ENCODE peak calls at places on chromosomes 13 and 19, in ten cellular contexts. K, J, I, X, D, W, A, R, H and B are unnamed samples.
A peak's percentile ranks its signal among the peaks of the same experiment; 100 is the strongest.

GRCh38 chr13:22423261-22423660 is 752.4 kb downstream of the FGF9 start:
- DNase-seq in K (no peak), J (no peak), I (no peak), X (no peak), D (no peak), W (no peak), A (no peak), R (no peak), H (no peak), B (no peak)

GRCh38 chr13:49220035-49220855 is at the start of gene MLNR:
- DNase-seq in K (peak; percentile 33), J (peak; percentile 62), I (peak; percentile 52), X (no peak), D (no peak), W (peak; percentile 56), A (no peak), R (peak; percentile 41), H (peak; percentile 40), B (peak; percentile 72)

GRCh38 chr19:52211203-52211602 is 21.4 kb downstream of the PPP2R1A start:
- DNase-seq in K (no peak), J (no peak), I (no peak), X (no peak), D (no peak), W (no peak), A (no peak), R (no peak), H (no peak), B (no peak)

GRCh38 chr19:47607564-47608073 is 1.3 kb upstream of the BICRA start:
- DNase-seq in K (no peak), J (no peak), I (no peak), X (no peak), D (no peak), W (no peak), A (no peak), R (no peak), H (no peak), B (no peak)

GRCh38 chr13:42048625-42049453 is at the start of gene DGKH:
- DNase-seq in K (peak; percentile 66), J (peak; percentile 75), I (peak; percentile 52), X (peak; percentile 78), D (peak; percentile 66), W (peak; percentile 59), A (peak; percentile 68), R (peak; percentile 73), H (peak; percentile 64), B (peak; percentile 86)

GRCh38 chr19:55646889-55647731 is 902 bp upstream of the CCDC106 start:
- DNase-seq in K (no peak), J (no peak), I (no peak), X (no peak), D (no peak), W (no peak), A (no peak), R (no peak), H (no peak), B (peak; percentile 57)

GRCh38 chr13:99383946-99384345 is 76.7 kb upstream of the GPR183 start:
- DNase-seq in K (no peak), J (no peak), I (no peak), X (no peak), D (no peak), W (peak; percentile 53), A (no peak), R (no peak), H (peak; percentile 36), B (no peak)

GRCh38 chr19:53896682-53897081 is 12.4 kb upstream of the CACNG7 start:
- DNase-seq in K (no peak), J (no peak), I (no peak), X (no peak), D (no peak), W (no peak), A (no peak), R (no peak), H (no peak), B (no peak)

GRCh38 chr19:21699197-21699596 is 68.2 kb downstream of the ZNF100 start:
- DNase-seq in K (no peak), J (no peak), I (no peak), X (no peak), D (no peak), W (no peak), A (no peak), R (no peak), H (no peak), B (no peak)

GRCh38 chr19:4866595-4867424 is 657 bp downstream of the PLIN3 start:
- DNase-seq in K (peak; percentile 34), J (peak; percentile 32), I (no peak), X (peak; percentile 72), D (peak; percentile 45), W (peak; percentile 75), A (peak; percentile 30), R (peak; percentile 57), H (peak; percentile 60), B (peak; percentile 61)

DNA sequence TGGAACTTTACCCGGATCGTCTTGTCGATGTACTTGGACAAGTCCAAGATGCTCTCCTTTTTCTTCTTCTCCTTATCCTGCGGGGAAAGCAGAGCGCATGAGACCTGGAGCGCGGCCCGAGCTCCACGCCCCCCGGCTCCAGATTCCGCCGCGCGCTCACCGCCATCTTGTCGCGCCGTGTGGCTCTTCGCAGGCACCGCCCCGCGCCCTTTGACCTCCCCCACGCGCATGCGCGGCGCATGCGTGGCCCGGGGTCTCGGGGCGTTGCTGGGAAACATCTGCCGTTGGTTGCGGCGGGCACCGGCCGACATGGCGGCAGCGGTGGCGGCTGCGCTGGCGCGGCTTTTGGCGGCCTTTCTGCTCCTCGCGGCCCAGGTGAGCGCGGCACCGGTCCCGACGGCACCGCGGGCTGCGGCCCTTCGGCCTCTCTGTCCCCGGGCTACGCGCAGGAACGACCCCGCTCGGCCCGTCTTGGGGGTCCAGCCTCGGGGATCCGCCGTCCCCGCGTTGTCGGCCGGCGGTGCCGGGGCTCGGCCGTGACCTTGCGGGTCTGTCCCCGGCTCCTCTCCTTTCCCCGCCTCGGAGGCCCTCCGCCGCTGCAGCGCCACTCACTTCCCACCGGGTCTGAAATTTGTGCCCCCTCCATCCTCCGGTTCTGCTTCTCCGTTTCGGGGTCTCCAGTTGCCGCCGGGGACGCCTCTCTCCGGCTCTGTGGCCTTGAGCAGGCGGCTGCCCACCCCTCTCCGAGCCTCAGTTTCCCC is at the start of the genes LSM7 and SPPL2B:
- DNase-seq in K (peak; percentile 91), J (peak; percentile 86), I (peak; percentile 84), X (peak; percentile 88), D (peak; percentile 85), W (peak; percentile 91), A (peak; percentile 73), R (peak; percentile 90), H (peak; percentile 91), B (peak; percentile 99)
- TF ChIP-seq CTCF in K (no peak), J (no peak), I (no peak), X (no peak), D (no peak), W (no peak), A (no peak), R (no peak), H (no peak), B (no peak)

DNA sequence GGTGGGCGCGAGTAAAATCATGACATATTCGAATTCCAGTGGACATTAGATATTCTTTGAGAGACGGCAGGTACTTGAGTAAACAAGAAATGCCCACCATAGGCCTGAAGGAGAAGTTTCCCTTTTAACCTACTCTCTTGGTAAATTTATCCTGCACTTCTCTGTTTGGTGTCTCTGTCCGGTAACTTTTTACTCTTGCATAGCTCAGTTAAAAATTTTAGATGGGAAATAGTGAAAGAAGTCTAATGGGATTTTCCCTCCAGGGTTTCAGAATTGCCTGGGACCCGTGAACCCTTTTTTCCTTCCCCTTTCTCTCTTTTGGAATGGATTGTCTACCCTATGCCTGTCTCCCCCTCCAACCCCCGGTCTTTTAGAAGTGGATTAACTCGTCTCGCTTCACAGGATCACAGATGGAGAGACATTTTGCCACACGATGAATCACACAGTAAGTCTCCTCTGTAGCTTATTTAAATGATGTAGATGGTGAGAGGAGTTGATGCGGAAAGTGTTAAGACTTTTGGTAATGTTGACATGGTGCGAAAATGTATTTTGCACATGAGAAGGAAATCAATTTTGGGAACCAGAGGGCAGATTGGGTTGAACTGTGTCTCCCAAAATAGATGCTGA is 511 bp upstream of the MIPEP start:
- DNase-seq in K (no peak), J (no peak), I (no peak), X (no peak), D (peak; percentile 31), W (no peak), A (no peak), R (no peak), H (no peak), B (no peak)
- TF ChIP-seq CTCF in K (peak; percentile 11), J (no peak), I (no peak), X (no peak), D (no peak), W (no peak), A (peak; percentile 5), R (no peak), H (no peak), B (no peak)

GRCh38 chr19:18856385-18857126 is 24.8 kb downstream of the UPF1 start:
- DNase-seq in K (no peak), J (no peak), I (no peak), X (no peak), D (peak; percentile 40), W (no peak), A (peak; percentile 36), R (no peak), H (no peak), B (no peak)
- TF ChIP-seq CTCF in K (peak; percentile 39), J (no peak), I (peak; percentile 36), X (no peak), D (peak; percentile 30), W (no peak), A (peak; percentile 56), R (no peak), H (no peak), B (peak; percentile 33)

DNA sequence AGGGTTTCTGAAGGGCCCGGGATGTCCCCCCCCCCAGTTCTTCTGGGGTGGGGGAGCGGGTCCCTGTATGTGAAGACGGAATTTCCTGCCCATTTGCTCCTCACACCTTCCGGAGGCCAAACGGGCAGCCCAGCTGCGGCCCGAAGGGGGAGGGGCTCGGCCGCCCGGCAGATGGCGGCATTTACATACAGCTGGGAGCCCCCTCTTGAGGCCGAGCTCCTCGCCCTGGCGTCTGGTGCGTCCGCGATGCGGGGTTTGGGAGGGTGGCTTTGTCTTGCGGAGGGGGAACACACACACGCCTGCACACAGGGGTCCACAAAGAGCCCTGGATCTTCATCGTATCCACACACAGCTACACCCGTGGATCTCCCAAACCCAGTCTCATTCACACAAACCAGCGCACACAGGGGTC is 891 bp upstream of the DLL3 start:
- DNase-seq in K (peak; percentile 56), J (peak; percentile 65), I (peak; percentile 37), X (no peak), D (no peak), W (peak; percentile 41), A (no peak), R (peak; percentile 81), H (no peak), B (peak; percentile 71)
- TF ChIP-seq CTCF in K (peak; percentile 44), J (peak; percentile 41), I (peak; percentile 47), X (no peak), D (peak; percentile 11), W (peak; percentile 36), A (peak; percentile 65), R (no peak), H (no peak), B (peak; percentile 24)

GRCh38 chr19:46371371-46371901 is 24.5 kb downstream of the PPP5C start:
- DNase-seq in K (no peak), J (no peak), I (no peak), X (no peak), D (peak; percentile 39), W (peak; percentile 33), A (no peak), R (peak; percentile 52), H (no peak), B (no peak)
- TF ChIP-seq CTCF in K (no peak), J (no peak), I (no peak), X (no peak), D (no peak), W (no peak), A (no peak), R (no peak), H (no peak), B (no peak)

GRCh38 chr13:75258159-75258782 is 223.7 kb downstream of the TBC1D4 start:
- DNase-seq in K (no peak), J (no peak), I (no peak), X (no peak), D (peak; percentile 74), W (no peak), A (peak; percentile 33), R (no peak), H (no peak), B (no peak)
- TF ChIP-seq CTCF in K (peak; percentile 83), J (no peak), I (peak; percentile 74), X (peak; percentile 58), D (peak; percentile 68), W (peak; percentile 38), A (peak; percentile 87), R (peak; percentile 65), H (peak; percentile 65), B (peak; percentile 51)